ENCODE peak calls at places on chromosomes 6 and 20, in seven cellular contexts. D is left ventricle myocardium inferior; N is tibial artery; J is astrocyte of the spinal cord; X is H7; U is effector memory CD4-positive, alpha-beta T cell; R is CD8-positive, alpha-beta T cell. T is an unnamed sample.

GRCh38 chr20:11726021-11726420 is 191.7 kb upstream of the BTBD3 start:
- DNase-seq in R (no peak), X (no peak), U (no peak), D (no peak), N (no peak), J (no peak), T (no peak)

GRCh38 chr20:37839432-37839827 is 63.5 kb upstream of the VSTM2L start:
- DNase-seq in J (no peak), U (no peak), D (no peak), X (no peak), N (no peak), R (no peak), T (no peak)

GRCh38 chr6:107973594-107973993 is 15.6 kb upstream of the SEC63 start:
- DNase-seq in D (no peak), R (no peak), J (no peak), N (no peak), U (no peak), X (no peak), T (no peak)

GRCh38 chr6:165849539-165850430 is 186.7 kb upstream of the PDE10A start:
- DNase-seq in J (no peak), R (no peak), U (no peak), D (no peak), X (peak), N (no peak), T (peak)

GRCh38 chr20:24376523-24377085 is 92.8 kb upstream of the SYNDIG1 start:
- DNase-seq in U (no peak), X (no peak), R (no peak), D (no peak), N (no peak), J (peak), T (no peak)

GRCh38 chr6:128731249-128732165 is 151.4 kb upstream of the LAMA2 start:
- DNase-seq in D (no peak), U (no peak), X (peak), N (no peak), R (no peak), J (peak), T (peak)

GRCh38 chr6:134247271-134247833 is 70.6 kb downstream of the SGK1 start:
- DNase-seq in U (peak), R (peak), J (no peak), D (no peak), X (no peak), N (no peak), T (peak)

GRCh38 chr20:20663841-20664240 is 48.6 kb downstream of the RALGAPA2 start:
- DNase-seq in J (no peak), N (no peak), D (no peak), U (no peak), R (no peak), X (no peak), T (no peak)

GRCh38 chr6:87718662-87719433 is 16.8 kb upstream of the AKIRIN2 start:
- DNase-seq in R (no peak), J (no peak), X (no peak), N (no peak), U (no peak), D (no peak), T (no peak)

GRCh38 chr6:137852811-137853210 is 14.2 kb upstream of the TNFAIP3 start:
- DNase-seq in R (no peak), J (no peak), N (no peak), D (no peak), X (no peak), U (no peak), T (no peak)

GRCh38 chr6:137852346-137852745 is 14.7 kb upstream of the TNFAIP3 start:
- DNase-seq in X (no peak), D (no peak), R (no peak), U (no peak), N (no peak), J (no peak), T (no peak)

GRCh38 chr6:137856138-137856898 is 10.7 kb upstream of the TNFAIP3 start:
- DNase-seq in D (no peak), R (no peak), J (no peak), U (no peak), N (no peak), X (no peak), T (no peak)

GRCh38 chr6:137851669-137852068 is 15.4 kb upstream of the TNFAIP3 start:
- DNase-seq in N (no peak), R (no peak), U (no peak), X (no peak), J (no peak), D (no peak), T (no peak)

DNA sequence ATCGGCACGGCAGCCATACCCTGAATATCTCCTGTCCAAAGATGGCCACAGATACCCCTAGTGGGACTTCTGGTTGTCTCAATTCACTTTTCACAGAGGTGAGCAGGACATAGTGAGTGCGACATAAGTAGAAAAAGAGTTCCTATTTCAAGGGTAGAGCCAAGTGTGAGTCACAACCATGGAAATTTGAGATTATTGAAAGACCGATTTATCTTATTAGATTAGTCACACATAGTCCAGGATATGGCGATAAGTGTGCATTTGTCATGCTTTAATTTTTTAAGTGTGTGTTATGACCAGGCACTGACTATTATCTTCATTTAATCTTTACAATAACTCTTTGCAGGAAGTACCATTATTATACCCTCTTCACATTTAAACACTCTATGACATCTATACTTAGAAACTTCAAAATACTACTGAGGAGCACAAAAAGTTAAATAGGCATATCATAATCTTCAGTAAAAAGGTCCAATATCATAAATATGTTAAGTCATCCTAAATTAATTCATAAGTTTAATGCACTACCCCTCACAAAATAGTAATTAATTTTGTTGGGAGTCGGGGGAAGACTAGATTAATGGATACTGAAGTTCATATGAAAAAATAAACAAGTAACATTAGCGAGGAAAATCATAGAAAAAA is 13.4 kb upstream of the TNFAIP3 start:
- DNase-seq in J (peak), D (no peak), X (no peak), N (no peak), U (no peak), R (no peak), T (no peak)
- H3K4me3 ChIP-seq in J (no peak), D (no peak), X (no peak), N (no peak), U (no peak), R (no peak), T (no peak)

GRCh38 chr20:3430376-3431069 is 23.1 kb upstream of the DNAAF9 start:
- DNase-seq in R (no peak), D (no peak), U (no peak), X (no peak), J (no peak), N (no peak), T (peak)

GRCh38 chr20:3433720-3434119 is 26.3 kb upstream of the DNAAF9 start:
- DNase-seq in N (no peak), J (no peak), U (no peak), R (no peak), X (no peak), D (no peak), T (no peak)

GRCh38 chr20:3432844-3433243 is 25.4 kb upstream of the DNAAF9 start:
- DNase-seq in U (no peak), N (no peak), J (no peak), R (no peak), D (no peak), X (no peak), T (no peak)

GRCh38 chr20:3434232-3434631 is 26.8 kb upstream of the DNAAF9 start:
- DNase-seq in X (no peak), J (no peak), U (no peak), R (no peak), N (no peak), D (no peak), T (no peak)

DNA sequence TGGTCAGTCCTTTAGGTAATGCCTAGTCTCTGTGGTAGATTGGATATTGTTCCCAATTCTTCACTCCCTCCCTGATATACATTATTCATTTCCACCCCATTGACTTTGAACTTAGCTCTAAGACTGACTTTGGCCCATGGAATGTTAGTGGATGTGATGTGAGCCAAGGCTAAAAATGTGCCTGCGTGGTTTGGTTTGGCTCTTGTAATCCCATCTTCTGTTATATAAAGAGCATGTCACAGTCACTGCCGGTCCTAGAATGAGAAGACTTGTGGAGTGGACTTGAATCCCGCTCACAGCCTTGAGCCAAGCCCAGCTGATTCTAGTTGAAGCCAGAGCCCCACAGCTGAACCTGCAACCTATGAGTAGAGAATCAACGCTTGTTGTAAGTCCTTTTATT is 23.6 kb upstream of the DNAAF9 start:
- DNase-seq in U (no peak), X (no peak), J (peak), D (no peak), N (no peak), R (no peak), T (no peak)
- H3K4me3 ChIP-seq in U (no peak), X (no peak), J (no peak), D (no peak), N (no peak), R (no peak), T (no peak)

GRCh38 chr20:63254536-63255384 is 497 bp upstream of the NKAIN4 start:
- DNase-seq in J (no peak), R (no peak), N (no peak), D (no peak), U (no peak), X (peak), T (no peak)

GRCh38 chr20:63253065-63253437 is 1.2 kb downstream of the NKAIN4 start:
- DNase-seq in D (no peak), U (no peak), J (no peak), N (no peak), X (no peak), R (no peak), T (no peak)

GRCh38 chr20:63252157-63252780 is 2.0 kb downstream of the NKAIN4 start:
- DNase-seq in U (no peak), D (no peak), N (no peak), J (no peak), X (no peak), R (no peak), T (no peak)

GRCh38 chr20:63253438-63254236 is 626 bp downstream of the NKAIN4 start:
- DNase-seq in J (no peak), X (peak), D (no peak), N (no peak), R (no peak), U (no peak), T (no peak)

GRCh38 chr20:63254237-63254535 is at the start of gene NKAIN4:
- DNase-seq in J (no peak), D (no peak), N (no peak), R (no peak), U (no peak), X (no peak), T (no peak)
- H3K4me3 ChIP-seq in J (no peak), D (peak), N (peak), R (no peak), U (no peak), X (peak), T (no peak)

GRCh38 chr6:163417595-163417994 is 3.1 kb downstream of the QKI start:
- DNase-seq in U (no peak), R (no peak), N (no peak), D (no peak), X (no peak), J (no peak), T (no peak)

GRCh38 chr6:163419413-163420314 is 5.1 kb downstream of the QKI start:
- DNase-seq in U (no peak), D (no peak), J (peak), R (no peak), N (no peak), X (no peak), T (peak)

GRCh38 chr6:163420315-163420667 is 5.8 kb downstream of the QKI start:
- DNase-seq in J (peak), U (no peak), N (no peak), D (no peak), X (no peak), R (no peak), T (no peak)

GRCh38 chr6:163416640-163417253 is 2.2 kb downstream of the QKI start:
- DNase-seq in N (peak), R (peak), D (no peak), X (peak), J (peak), U (no peak), T (peak)

GRCh38 chr6:163418273-163419029 is 3.9 kb downstream of the QKI start:
- DNase-seq in D (no peak), N (no peak), R (no peak), U (no peak), J (no peak), X (no peak), T (no peak)
- H3K4me3 ChIP-seq in D (peak), N (peak), R (no peak), U (no peak), J (peak), X (no peak), T (peak)

GRCh38 chr6:146542881-146543210 is 787 bp upstream of the RAB32 start:
- DNase-seq in J (no peak), U (no peak), X (no peak), N (no peak), D (no peak), R (no peak), T (no peak)
- H3K4me3 ChIP-seq in J (peak), U (no peak), X (peak), N (peak), D (peak), R (no peak), T (peak)

GRCh38 chr6:5034736-5035135 is 30.9 kb upstream of the RPP40 start:
- DNase-seq in U (no peak), D (no peak), X (no peak), N (no peak), R (no peak), J (no peak), T (no peak)
- H3K4me3 ChIP-seq in U (no peak), D (no peak), X (no peak), N (no peak), R (no peak), J (no peak), T (no peak)

DNA sequence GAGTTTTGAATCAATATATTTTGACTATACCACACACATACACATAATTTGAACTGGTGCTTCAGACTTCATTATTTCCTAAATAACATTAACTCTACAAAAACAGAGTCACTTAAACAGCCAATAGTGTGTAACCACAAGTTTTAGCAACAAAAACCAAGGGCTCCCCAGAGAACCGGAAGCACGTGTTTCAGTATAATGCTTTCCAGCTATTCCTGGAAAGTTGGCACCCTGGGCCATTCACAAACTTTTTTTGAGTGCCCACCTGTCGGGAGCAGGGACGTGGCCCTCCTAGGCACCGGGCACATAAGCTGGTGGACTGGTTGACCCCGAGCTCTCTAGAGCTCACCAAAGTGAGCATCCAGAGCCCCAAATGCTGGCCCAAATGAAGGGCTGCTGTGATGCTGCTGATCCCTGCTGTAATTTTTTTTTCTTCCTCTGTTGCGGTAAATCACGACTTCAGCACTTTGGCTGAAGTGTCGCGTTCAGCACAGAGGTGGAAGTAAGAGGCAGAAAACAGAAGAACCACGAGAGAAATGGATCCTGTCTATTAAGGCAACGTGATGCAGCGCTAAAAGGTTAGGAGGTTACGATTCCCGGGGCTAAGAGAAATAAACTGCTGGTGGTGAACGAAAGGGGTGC is 1.8 kb upstream of the SLC35D3 start:
- DNase-seq in J (no peak), N (no peak), U (no peak), R (no peak), D (no peak), X (no peak), T (no peak)
- H3K4me3 ChIP-seq in J (no peak), N (no peak), U (peak), R (peak), D (peak), X (peak), T (peak)

DNA sequence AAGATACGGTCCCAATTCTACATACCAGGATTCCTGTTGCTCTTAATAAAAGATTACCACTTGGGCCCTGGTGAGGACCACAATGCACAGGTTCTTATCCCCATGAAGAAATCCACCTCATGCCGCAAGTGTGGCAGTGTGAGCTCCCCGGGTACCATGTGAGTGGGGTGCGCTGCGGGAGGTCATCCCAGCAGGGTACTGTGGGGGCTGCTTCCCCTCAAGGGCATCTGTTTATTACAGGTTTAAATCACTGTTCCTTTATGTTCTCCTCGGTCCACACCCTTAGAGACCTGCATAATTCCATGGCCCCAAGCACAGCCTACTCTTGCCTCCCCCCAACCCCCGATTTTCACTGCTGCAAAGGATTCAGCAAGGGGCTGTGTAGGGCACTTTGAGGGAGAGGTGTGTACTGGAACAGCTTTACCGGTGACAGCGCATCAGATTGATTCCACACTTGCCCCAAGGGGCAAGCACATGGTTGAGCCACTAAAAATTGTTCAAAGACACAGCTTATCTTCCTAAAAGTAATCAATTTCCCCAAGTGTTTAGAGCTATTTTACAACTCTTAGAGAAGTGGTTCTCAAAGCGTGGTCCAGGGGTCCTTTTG is 6.2 kb downstream of the DIDO1 start:
- DNase-seq in N (no peak), J (no peak), R (no peak), U (no peak), X (no peak), D (no peak), T (no peak)
- H3K4me3 ChIP-seq in N (no peak), J (no peak), R (peak), U (no peak), X (no peak), D (no peak), T (no peak)

GRCh38 chr6:156866181-156866862 is 89.1 kb downstream of the ARID1B start:
- DNase-seq in U (no peak), R (peak), D (no peak), N (no peak), X (no peak), J (peak), T (peak)
- H3K4me3 ChIP-seq in U (no peak), R (no peak), D (no peak), N (no peak), X (no peak), J (no peak), T (peak)

T was measured in GM12865.